ENCODE peak calls at places on chromosomes 12 and 14, in six cellular contexts. X is A549, K is GM12878, B is HepG2, E is endothelial cell of umbilical vein, O is K562. P is an unnamed sample.
A peak's percentile ranks its signal among the peaks of the same experiment; 100 is the strongest.

GRCh38 chr12:110853856-110854255 is 7.1 kb downstream of the CCDC63 start:
- DNase-seq in B (no peak), O (peak; percentile 22), X (no peak), K (no peak), E (no peak), P (no peak)

GRCh38 chr12:1593232-1594044 is 943 bp downstream of the FBXL14 start:
- DNase-seq in K (no peak), X (peak; percentile 55), B (no peak), O (no peak), E (peak; percentile 40), P (peak; percentile 71)

GRCh38 chr14:63614964-63615363 is 26.7 kb downstream of the WDR89 start:
- DNase-seq in E (peak; percentile 98), B (no peak), K (no peak), O (no peak), X (no peak), P (no peak)

GRCh38 chr14:69055973-69056372 is 76.9 kb upstream of the ACTN1 start:
- DNase-seq in X (no peak), E (no peak), O (no peak), K (no peak), B (no peak), P (no peak)

GRCh38 chr12:85587158-85587557 is 249.1 kb downstream of the RASSF9 start:
- DNase-seq in O (no peak), K (no peak), E (no peak), B (no peak), X (no peak), P (no peak)

GRCh38 chr12:59874781-59875180 is 279.0 kb downstream of the SLC16A7 start:
- DNase-seq in X (no peak), B (no peak), O (no peak), K (no peak), E (no peak), P (peak; percentile 5)

GRCh38 chr12:111063296-111064026 is 143.1 kb upstream of the MYL2 start:
- DNase-seq in O (no peak), B (no peak), K (no peak), E (no peak), X (peak; percentile 86), P (no peak)

GRCh38 chr12:22416831-22417230 is 82.3 kb upstream of the ST8SIA1 start:
- DNase-seq in B (no peak), X (no peak), E (no peak), O (no peak), K (no peak), P (no peak)

GRCh38 chr12:51275088-51275487 is 4.9 kb upstream of the SMAGP start:
- DNase-seq in K (no peak), O (no peak), B (no peak), X (no peak), E (no peak), P (no peak)

GRCh38 chr14:77309122-77309521 is 11.6 kb downstream of the POMT2 start:
- DNase-seq in E (peak; percentile 33), O (no peak), K (no peak), X (no peak), B (no peak), P (peak; percentile 41)
- TF ChIP-seq MYC in E (no peak), O (no peak), K (no peak), X (no peak), B (no peak), P (no peak)

DNA sequence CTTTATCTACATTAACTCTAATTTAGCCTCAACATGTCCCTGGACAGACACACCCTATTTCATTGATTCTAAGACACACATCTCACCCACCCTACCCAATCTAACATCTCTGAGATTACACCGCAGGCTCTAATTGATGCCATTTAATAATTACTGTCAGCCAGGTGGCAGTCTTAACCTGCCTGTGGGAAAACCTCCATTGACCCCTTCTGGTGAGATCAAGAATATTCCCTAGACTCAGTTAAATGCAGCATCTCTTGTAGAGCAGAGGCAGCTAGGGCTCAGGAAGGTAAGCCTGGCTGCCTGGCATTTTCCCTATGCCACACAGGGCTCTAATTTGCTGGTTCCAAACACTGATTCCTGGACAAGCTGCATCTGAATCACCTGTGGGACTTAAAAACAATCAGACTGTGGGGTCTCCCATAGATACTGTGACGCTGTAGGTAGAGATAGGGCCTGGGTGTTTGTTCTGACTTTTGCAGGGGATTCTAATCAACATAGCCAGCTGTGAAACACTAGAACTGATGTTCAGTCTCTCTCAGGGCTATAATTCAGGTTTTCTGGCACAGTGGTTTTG is 14.3 kb downstream of the MCRS1 start:
- DNase-seq in B (peak; percentile 58), K (no peak), O (peak; percentile 50), E (peak; percentile 44), X (peak; percentile 68), P (peak; percentile 50)
- TF ChIP-seq CTCF in B (peak; percentile 64), K (peak; percentile 89), O (peak; percentile 73), E (peak; percentile 34), X (peak; percentile 72), P (peak; percentile 52)

DNA sequence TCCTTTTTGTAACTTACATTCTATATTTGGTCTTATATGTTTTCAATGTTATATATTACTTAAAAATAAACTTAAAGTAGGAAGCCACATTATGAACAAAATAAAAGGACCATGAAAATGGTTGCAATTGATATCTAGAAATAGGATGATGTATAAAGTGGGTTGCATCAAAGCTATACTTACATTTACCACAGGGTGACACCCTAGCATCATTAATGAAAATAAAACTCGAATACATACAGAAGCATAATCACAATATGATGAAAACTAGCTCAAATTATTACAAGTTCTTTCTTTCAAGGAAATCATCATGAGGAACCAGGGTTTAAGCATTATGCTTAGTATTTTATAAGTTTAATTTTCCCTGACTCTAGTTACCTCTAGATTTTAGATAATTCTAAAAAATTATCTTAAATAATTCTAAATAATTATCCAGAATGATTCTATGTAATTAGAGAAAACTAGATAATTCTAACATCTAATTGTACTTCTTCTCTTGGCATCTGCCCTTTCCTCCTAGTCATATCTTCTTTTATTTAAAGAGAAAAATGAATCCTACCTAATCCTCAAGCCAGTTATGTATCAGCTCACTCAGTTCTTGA is 31.2 kb downstream of the TAS2R7 start:
- DNase-seq in K (no peak), B (peak; percentile 24), O (peak; percentile 5), X (peak; percentile 44), E (peak; percentile 69), P (peak; percentile 46)
- TF ChIP-seq MYC in K (no peak), B (no peak), O (no peak), X (no peak), E (no peak), P (no peak)

DNA sequence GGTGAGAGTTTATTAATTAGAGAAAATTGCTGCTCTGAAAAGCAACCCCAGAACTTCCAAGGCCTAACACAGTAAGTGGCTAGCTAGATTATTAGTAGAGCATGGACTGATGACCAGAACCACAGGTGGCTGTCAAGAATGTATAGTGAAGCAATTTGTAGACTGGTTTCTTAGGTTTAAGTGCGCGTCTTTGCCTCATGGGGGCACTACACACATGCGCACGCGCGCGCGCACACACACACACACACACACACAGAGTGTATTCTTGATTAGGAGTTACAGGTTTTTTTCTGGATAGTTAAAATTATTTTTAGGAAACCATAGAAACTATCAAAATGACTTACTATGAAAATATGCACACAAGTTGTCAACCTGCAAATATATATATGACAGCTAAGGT is 66.5 kb downstream of the BHLHE41 start:
- DNase-seq in B (no peak), X (peak; percentile 58), E (no peak), K (no peak), O (peak; percentile 20), P (peak; percentile 64)
- TF ChIP-seq CTCF in B (peak; percentile 22), X (no peak), E (no peak), K (peak; percentile 21), O (peak; percentile 44), P (peak; percentile 51)